ENCODE peak calls at places on chromosomes 6 and 20, in four cellular contexts. K, G, V and X are unnamed samples.

GRCh38 chr6:195861-196360 is 96.4 kb upstream of the DUSP22 start:
- DNase-seq in V (no peak), K (no peak), G (peak), X (peak)

GRCh38 chr6:26328265-26328844 is 36.6 kb upstream of the BTN3A2 start:
- DNase-seq in K (no peak), G (peak), V (peak), X (no peak)

GRCh38 chr20:51700809-51701285 is 67.3 kb downstream of the ATP9A start:
- DNase-seq in K (peak), G (no peak), V (peak), X (peak)

GRCh38 chr20:62837790-62838458 is 21.1 kb downstream of the COL9A3 start:
- DNase-seq in V (no peak), K (peak), G (no peak), X (peak)

GRCh38 chr6:32114853-32115252 is 5.7 kb upstream of the TNXB start:
- DNase-seq in G (no peak), V (peak), K (no peak), X (peak)

GRCh38 chr6:110217255-110217654 is 37.0 kb downstream of the CDC40 start:
- DNase-seq in K (no peak), V (peak), G (no peak), X (peak)

GRCh38 chr20:62235001-62235776 is 3.1 kb upstream of the OSBPL2 start:
- DNase-seq in K (no peak), V (no peak), G (no peak), X (no peak)

GRCh38 chr6:56247654-56248122 is 308 bp upstream of the COL21A1 start:
- DNase-seq in V (no peak), G (no peak), K (no peak), X (no peak)

GRCh38 chr20:46998497-46999190 is 104.0 kb downstream of the EYA2 start:
- DNase-seq in K (no peak), V (no peak), G (no peak), X (no peak)

GRCh38 chr6:127069659-127070279 is 48.7 kb upstream of the RSPO3 start:
- DNase-seq in V (peak), G (no peak), K (peak), X (peak)

GRCh38 chr20:15799871-15800270 is 773.4 kb downstream of the KIF16B start:
- DNase-seq in G (no peak), K (no peak), V (peak), X (peak)

GRCh38 chr6:44049163-44049988 is 77.9 kb downstream of the MRPL14 start:
- DNase-seq in K (peak), V (peak), G (no peak), X (peak)

GRCh38 chr6:152129606-152130249 is 322.2 kb downstream of the ESR1 start:
- DNase-seq in V (peak), G (no peak), K (peak), X (peak)

GRCh38 chr6:139204978-139205377 is 70.1 kb downstream of the HECA start:
- DNase-seq in K (no peak), G (no peak), V (no peak), X (no peak)

GRCh38 chr20:32208499-32209154 is 947 bp downstream of the POFUT1 start:
- DNase-seq in K (no peak), V (peak), G (no peak), X (no peak)

GRCh38 chr20:32205502-32206382 is 1.8 kb downstream of the PLAGL2 start:
- DNase-seq in K (peak), G (no peak), V (peak), X (peak)

GRCh38 chr20:32206383-32207210 is 946 bp downstream of the PLAGL2 start:
- DNase-seq in G (no peak), K (peak), V (no peak), X (no peak)

GRCh38 chr20:32207211-32207625 is 325 bp downstream of the PLAGL2 start:
- DNase-seq in G (no peak), V (no peak), K (no peak), X (no peak)

GRCh38 chr20:32207626-32208498 is at the start of the genes PLAGL2 and POFUT1:
- DNase-seq in V (peak), K (peak), G (peak), X (peak)
- H3K4me3 ChIP-seq in V (peak), K (peak), G (peak), X (peak)

GRCh38 chr6:166997768-166998255 is 1.4 kb upstream of the CEP43 start:
- DNase-seq in K (peak), V (peak), G (peak), X (peak)

GRCh38 chr6:166999145-166999844 is at the start of gene CEP43:
- DNase-seq in G (peak), V (peak), K (peak), X (peak)

GRCh38 chr6:166998256-166999144 is 697 bp upstream of the CEP43 start:
- DNase-seq in G (peak), K (peak), V (peak), X (peak)

GRCh38 chr6:166996406-166996805 is 2.8 kb upstream of the CEP43 start:
- DNase-seq in K (no peak), V (peak), G (no peak), X (peak)

GRCh38 chr6:166997348-166997747 is 1.8 kb upstream of the CEP43 start:
- DNase-seq in K (no peak), G (no peak), V (no peak), X (no peak)
- H3K4me3 ChIP-seq in K (peak), G (peak), V (peak), X (peak)

GRCh38 chr6:22409487-22409886 is 112.7 kb upstream of the PRL start:
- DNase-seq in G (no peak), K (no peak), V (no peak), X (no peak)
- H3K4me3 ChIP-seq in G (no peak), K (no peak), V (no peak), X (no peak)

GRCh38 chr6:107731422-107732319 is 92.4 kb downstream of the SCML4 start:
- DNase-seq in G (peak), V (no peak), K (peak), X (no peak)
- H3K4me3 ChIP-seq in G (peak), V (no peak), K (peak), X (no peak)